ENCODE peak calls at places on chromosome 12, in six cellular contexts. M is lower leg skin; V is activated CD4-positive, CD25-positive, alpha-beta regulatory T cell; Y is tibial nerve; D is germinal center; W is AG09309. J is an unnamed sample.

GRCh38 chr12:103884316-103884715 is 43.3 kb upstream of the NT5DC3 start:
- DNase-seq in Y (no peak), V (no peak), D (peak; percentile 25), W (peak; percentile 45), M (no peak), J (no peak)

GRCh38 chr12:68560823-68561422 is 49.8 kb upstream of the RAP1B start:
- DNase-seq in M (no peak), V (no peak), W (no peak), Y (no peak), D (no peak), J (no peak)

GRCh38 chr12:64998327-64999156 is 122.6 kb downstream of the WIF1 start:
- DNase-seq in W (no peak), Y (no peak), M (no peak), D (no peak), V (no peak), J (no peak)

GRCh38 chr12:111201036-111201435 is 167.9 kb downstream of the PHETA1 start:
- DNase-seq in V (no peak), Y (no peak), W (no peak), D (no peak), M (no peak), J (no peak)

GRCh38 chr12:10363922-10364838 is 25.7 kb downstream of the KLRK1 start:
- DNase-seq in Y (no peak), W (no peak), M (no peak), D (peak; percentile 33), V (no peak), J (peak; percentile 32)

GRCh38 chr12:103334447-103334846 is 161.3 kb downstream of the C12orf42 start:
- DNase-seq in Y (no peak), M (no peak), D (no peak), V (no peak), W (no peak), J (no peak)

GRCh38 chr12:91189526-91189925 is 6.9 kb upstream of the DCN start:
- DNase-seq in V (no peak), Y (no peak), M (no peak), W (no peak), D (no peak), J (no peak)

GRCh38 chr12:77940011-77940423 is 109.3 kb downstream of the NAV3 start:
- DNase-seq in V (no peak), D (no peak), M (no peak), Y (no peak), W (peak; percentile 73), J (peak; percentile 70)

GRCh38 chr12:132454949-132455418 is 35.0 kb upstream of the FBRSL1 start:
- DNase-seq in Y (no peak), V (no peak), D (no peak), W (no peak), M (no peak), J (no peak)

GRCh38 chr12:132908145-132909029 is 21.0 kb upstream of the CHFR start:
- DNase-seq in W (peak; percentile 90), V (peak; percentile 80), M (peak; percentile 98), D (peak; percentile 95), Y (peak; percentile 85), J (no peak)

GRCh38 chr12:79302171-79302841 is 388.5 kb downstream of the PAWR start:
- DNase-seq in Y (no peak), D (no peak), W (no peak), V (no peak), M (no peak), J (no peak)

GRCh38 chr12:112514926-112515642 is 96.3 kb downstream of the PTPN11 start:
- DNase-seq in D (no peak), Y (no peak), V (no peak), M (no peak), W (no peak), J (no peak)

GRCh38 chr12:79897617-79898016 is 37.3 kb downstream of the PPP1R12A start:
- DNase-seq in Y (no peak), V (no peak), D (no peak), M (no peak), W (peak; percentile 88), J (no peak)

GRCh38 chr12:130933269-130933995 is 20.3 kb upstream of the ADGRD1 start:
- DNase-seq in M (peak; percentile 86), D (no peak), Y (no peak), W (no peak), V (no peak), J (no peak)

GRCh38 chr12:112389228-112389627 is 7.0 kb upstream of the HECTD4 start:
- DNase-seq in M (no peak), V (no peak), Y (no peak), W (no peak), D (no peak), J (no peak)

GRCh38 chr12:106780010-106780625 is 5.6 kb downstream of the RIC8B start:
- DNase-seq in W (no peak), Y (no peak), D (no peak), V (no peak), M (no peak), J (no peak)

GRCh38 chr12:45909041-45909713 is 81.2 kb downstream of the SCAF11 start:
- DNase-seq in Y (no peak), M (no peak), D (no peak), V (no peak), W (no peak), J (no peak)

GRCh38 chr12:47238665-47239064 is 158.9 kb upstream of the AMIGO2 start:
- DNase-seq in V (no peak), D (no peak), M (no peak), Y (no peak), W (no peak), J (no peak)

GRCh38 chr12:62191747-62192485 is 68.3 kb upstream of the USP15 start:
- DNase-seq in Y (no peak), V (no peak), M (no peak), D (peak; percentile 4), W (no peak), J (no peak)

GRCh38 chr12:98332626-98333025 is 182.8 kb upstream of the TMPO start:
- DNase-seq in V (no peak), Y (no peak), D (no peak), M (no peak), W (no peak), J (no peak)

GRCh38 chr12:15754233-15754632 is 35.0 kb downstream of the EPS8 start:
- DNase-seq in Y (no peak), M (no peak), W (no peak), D (no peak), V (no peak), J (no peak)

GRCh38 chr12:73719223-73719622 is 818.4 kb upstream of the ATXN7L3B start:
- DNase-seq in V (no peak), M (no peak), W (no peak), Y (no peak), D (no peak), J (no peak)

GRCh38 chr12:9634177-9634803 is 26.6 kb upstream of the KLRB1 start:
- DNase-seq in D (peak; percentile 52), W (peak; percentile 16), V (peak; percentile 57), Y (no peak), M (no peak), J (no peak)

GRCh38 chr12:104699489-104700194 is 242.9 kb downstream of the CHST11 start:
- DNase-seq in Y (no peak), V (no peak), D (peak; percentile 29), M (no peak), W (no peak), J (no peak)

GRCh38 chr12:104049278-104050257 is at the start of gene GLT8D2:
- DNase-seq in Y (peak; percentile 56), M (peak; percentile 89), W (peak; percentile 50), D (no peak), V (no peak), J (no peak)

GRCh38 chr12:14846878-14847580 is 3.7 kb upstream of the ART4 start:
- DNase-seq in Y (no peak), D (no peak), W (no peak), V (no peak), M (no peak), J (no peak)

GRCh38 chr12:50201987-50202521 is 34.9 kb upstream of the CERS5 start:
- DNase-seq in W (peak; percentile 75), M (no peak), V (no peak), D (no peak), Y (no peak), J (no peak)

GRCh38 chr12:99619389-99620158 is 28.0 kb upstream of the GARIN6 start:
- DNase-seq in V (no peak), M (no peak), W (peak; percentile 25), Y (no peak), D (peak; percentile 10), J (peak; percentile 10)

GRCh38 chr12:94170690-94171594 is 22.6 kb downstream of the PLXNC1 start:
- DNase-seq in V (no peak), W (no peak), M (no peak), D (no peak), Y (no peak), J (no peak)

GRCh38 chr12:120094485-120094884 is 22.1 kb downstream of the RAB35 start:
- DNase-seq in D (no peak), V (no peak), Y (no peak), M (no peak), W (no peak), J (no peak)

GRCh38 chr12:117968826-117969659 is at the start of gene KSR2:
- DNase-seq in V (no peak), Y (no peak), W (no peak), D (peak; percentile 85), M (peak; percentile 82), J (no peak)

GRCh38 chr12:56979628-56980027 is 22.2 kb upstream of the RDH16 start:
- DNase-seq in Y (no peak), D (no peak), M (no peak), W (no peak), V (no peak), J (no peak)

J was measured in Panc1.